ENCODE peak calls at places on chromosomes 3 and 15, in six cellular contexts. A is T-helper 9 cell; Q is AML-193; D is SIG-M5; X is activated CD4-positive, alpha-beta memory T cell treated with anti-CD3 and anti-CD28 coated beads, Interleukin-2, amount 10 ng/mL, durations not matched to agents 7 days and 5 days; B is iris pigment epithelial cell. V is an unnamed sample.

GRCh38 chr3:67075295-67075694 is 77.2 kb downstream of the KBTBD8 start:
- DNase-seq in D (no peak), B (no peak), A (no peak), Q (no peak), X (no peak), V (no peak)

GRCh38 chr3:184334470-184335158 is 2.8 kb upstream of the FAM131A start:
- DNase-seq in Q (no peak), B (peak), A (peak), D (no peak), X (peak), V (no peak)

GRCh38 chr3:55690746-55691540 is 203.8 kb upstream of the WNT5A start:
- DNase-seq in D (no peak), Q (no peak), A (no peak), B (no peak), X (no peak), V (no peak)

GRCh38 chr15:40307421-40308165 is at the start of gene PLCB2:
- DNase-seq in D (no peak), B (no peak), Q (peak), X (peak), A (peak), V (peak)

GRCh38 chr3:108041253-108041652 is 49.6 kb downstream of the CD47 start:
- DNase-seq in X (no peak), D (no peak), Q (no peak), A (no peak), B (no peak), V (no peak)

GRCh38 chr15:51727141-51727897 is 10.1 kb downstream of the LYSMD2 start:
- DNase-seq in X (no peak), B (peak), D (no peak), A (no peak), Q (no peak), V (no peak)

GRCh38 chr15:88113909-88114308 is 142.6 kb downstream of the NTRK3 start:
- DNase-seq in Q (no peak), A (no peak), B (no peak), X (no peak), D (no peak), V (no peak)

GRCh38 chr3:24287728-24288450 is 206.8 kb downstream of the THRB start:
- DNase-seq in D (no peak), B (peak), Q (no peak), X (no peak), A (no peak), V (no peak)

GRCh38 chr3:157087398-157088132 is 72.4 kb downstream of the CCNL1 start:
- DNase-seq in D (no peak), Q (no peak), X (no peak), A (no peak), B (peak), V (peak)

GRCh38 chr3:115494826-115495225 is 128.5 kb upstream of the GAP43 start:
- DNase-seq in D (no peak), A (no peak), Q (no peak), X (no peak), B (no peak), V (no peak)

GRCh38 chr3:142628806-142629205 is 32.6 kb downstream of the PLS1 start:
- DNase-seq in X (no peak), B (no peak), A (no peak), Q (peak), D (peak), V (no peak)

V was measured in KBM-7.